ENCODE peak calls at places on chromosomes 11 and 22, in nine cellular contexts. L, F, G, O, T, I, E, J and V are unnamed samples. For H3K4me1, the result is how much of the 10 kb centered on the place peaks cover.

GRCh38 chr11:2135648-2136201 is 3.5 kb downstream of the IGF2 start:
- DNase-seq in L (no peak), F (no peak), G (no peak), O (no peak), T (no peak), I (no peak), E (no peak), J (no peak), V (no peak)

GRCh38 chr11:35412285-35412684 is 7.1 kb downstream of the SLC1A2 start:
- DNase-seq in L (no peak), F (no peak), G (no peak), O (peak), T (no peak), I (no peak), E (no peak), J (no peak), V (no peak)

GRCh38 chr11:27085605-27086004 is 45.0 kb downstream of the BBOX1 start:
- DNase-seq in L (no peak), F (no peak), G (no peak), O (no peak), T (no peak), I (no peak), E (no peak), J (no peak), V (no peak)

GRCh38 chr22:19868333-19868732 is 13.7 kb upstream of the GNB1L start:
- DNase-seq in L (no peak), F (no peak), G (no peak), O (no peak), T (peak), I (no peak), E (no peak), J (no peak), V (no peak)

GRCh38 chr11:105589346-105589745 is 20.5 kb upstream of the GRIA4 start:
- DNase-seq in L (no peak), F (peak), G (no peak), O (no peak), T (no peak), I (no peak), E (no peak), J (peak), V (no peak)

GRCh38 chr11:17799147-17799546 is 64.6 kb downstream of the KCNC1 start:
- DNase-seq in L (no peak), F (no peak), G (no peak), O (no peak), T (no peak), I (no peak), E (no peak), J (no peak), V (no peak)

GRCh38 chr11:77548552-77549439 is 41.0 kb upstream of the AQP11 start:
- DNase-seq in L (no peak), F (no peak), G (no peak), O (no peak), T (no peak), I (no peak), E (no peak), J (no peak), V (no peak)

GRCh38 chr22:27895600-27895999 is 23.5 kb downstream of the PITPNB start:
- DNase-seq in L (no peak), F (no peak), G (no peak), O (no peak), T (no peak), I (no peak), E (no peak), J (no peak), V (no peak)

GRCh38 chr22:47198801-47199251 is 436.4 kb downstream of the TBC1D22A start:
- DNase-seq in L (no peak), F (no peak), G (peak), O (no peak), T (no peak), I (peak), E (peak), J (no peak), V (peak)

GRCh38 chr22:41075946-41076345 is 16.4 kb upstream of the EP300 start:
- DNase-seq in L (no peak), F (no peak), G (no peak), O (no peak), T (no peak), I (no peak), E (no peak), J (no peak), V (no peak)

GRCh38 chr11:100830978-100831732 is 144.1 kb downstream of the ARHGAP42 start:
- DNase-seq in L (no peak), F (peak), G (no peak), O (peak), T (no peak), I (no peak), E (no peak), J (peak), V (no peak)

GRCh38 chr22:17896552-17896951 is 122.3 kb upstream of the BID start:
- DNase-seq in L (no peak), F (peak), G (peak), O (no peak), T (peak), I (peak), E (peak), J (no peak), V (no peak)

GRCh38 chr11:35216962-35217667 is 78.1 kb downstream of the CD44 start:
- DNase-seq in L (peak), F (peak), G (no peak), O (no peak), T (peak), I (no peak), E (peak), J (no peak), V (no peak)

GRCh38 chr22:30872282-30873041 is 96.1 kb downstream of the MORC2 start:
- DNase-seq in L (no peak), F (no peak), G (peak), O (no peak), T (no peak), I (no peak), E (no peak), J (no peak), V (peak)

GRCh38 chr11:86876716-86877234 is 76.4 kb downstream of the PRSS23 start:
- DNase-seq in L (no peak), F (no peak), G (no peak), O (no peak), T (no peak), I (no peak), E (no peak), J (no peak), V (no peak)

GRCh38 chr11:9927670-9928069 is 263.8 kb downstream of the SWAP70 start:
- DNase-seq in L (no peak), F (no peak), G (no peak), O (no peak), T (no peak), I (no peak), E (no peak), J (no peak), V (no peak)

GRCh38 chr22:46846154-46846831 is 83.8 kb downstream of the TBC1D22A start:
- DNase-seq in L (no peak), F (no peak), G (no peak), O (peak), T (no peak), I (no peak), E (no peak), J (no peak), V (no peak)

GRCh38 chr11:29656557-29656956 is 360.3 kb downstream of the KCNA4 start:
- DNase-seq in L (no peak), F (no peak), G (no peak), O (no peak), T (no peak), I (no peak), E (no peak), J (no peak), V (no peak)

GRCh38 chr11:104772806-104773241 is 125.4 kb downstream of the CASP12 start:
- DNase-seq in L (no peak), F (peak), G (no peak), O (peak), T (no peak), I (no peak), E (no peak), J (peak), V (no peak)

GRCh38 chr11:11977206-11977938 is 31.1 kb downstream of the DKK3 start:
- DNase-seq in L (peak), F (peak), G (peak), O (peak), T (peak), I (peak), E (no peak), J (peak), V (peak)

GRCh38 chr11:115112779-115113178 is 391.4 kb downstream of the CADM1 start:
- DNase-seq in L (no peak), F (no peak), G (no peak), O (no peak), T (no peak), I (no peak), E (no peak), J (no peak), V (no peak)

GRCh38 chr11:110182886-110183285 is 89.7 kb downstream of the ZC3H12C start:
- DNase-seq in L (no peak), F (peak), G (no peak), O (no peak), T (no peak), I (no peak), E (no peak), J (peak), V (no peak)

GRCh38 chr11:99244613-99245012 is 223.9 kb downstream of the CNTN5 start:
- DNase-seq in L (no peak), F (no peak), G (no peak), O (no peak), T (no peak), I (no peak), E (no peak), J (peak), V (no peak)

GRCh38 chr11:2577071-2578005 is 122.5 kb downstream of the KCNQ1OT1 start:
- DNase-seq in L (no peak), F (no peak), G (peak), O (no peak), T (peak), I (no peak), E (peak), J (no peak), V (peak)

GRCh38 chr11:69085490-69086095 is 36.9 kb downstream of the TPCN2 start:
- DNase-seq in L (no peak), F (no peak), G (no peak), O (no peak), T (no peak), I (no peak), E (no peak), J (no peak), V (no peak)

GRCh38 chr11:131991606-131992005 is 621.2 kb downstream of the NTM start:
- DNase-seq in L (no peak), F (no peak), G (no peak), O (no peak), T (no peak), I (no peak), E (no peak), J (no peak), V (no peak)

GRCh38 chr11:61056566-61056965 is 45.7 kb upstream of the CD5 start:
- DNase-seq in L (no peak), F (no peak), G (peak), O (no peak), T (no peak), I (no peak), E (no peak), J (no peak), V (no peak)

GRCh38 chr22:40418366-40419201 is 48.2 kb downstream of the SGSM3 start:
- DNase-seq in L (no peak), F (peak), G (peak), O (no peak), T (no peak), I (no peak), E (no peak), J (no peak), V (no peak)

GRCh38 chr11:63888170-63889086 is 28.5 kb downstream of the RCOR2 start:
- DNase-seq in L (peak), F (peak), G (peak), O (peak), T (peak), I (peak), E (peak), J (peak), V (peak)

GRCh38 chr22:25892678-25893077 is 150.7 kb downstream of the MYO18B start:
- DNase-seq in L (no peak), F (no peak), G (no peak), O (no peak), T (no peak), I (no peak), E (no peak), J (no peak), V (no peak)

GRCh38 chr22:45878901-45879551 is 97.9 kb downstream of the WNT7B start:
- DNase-seq in L (no peak), F (no peak), G (peak), O (no peak), T (peak), I (no peak), E (peak), J (no peak), V (no peak)

DNA sequence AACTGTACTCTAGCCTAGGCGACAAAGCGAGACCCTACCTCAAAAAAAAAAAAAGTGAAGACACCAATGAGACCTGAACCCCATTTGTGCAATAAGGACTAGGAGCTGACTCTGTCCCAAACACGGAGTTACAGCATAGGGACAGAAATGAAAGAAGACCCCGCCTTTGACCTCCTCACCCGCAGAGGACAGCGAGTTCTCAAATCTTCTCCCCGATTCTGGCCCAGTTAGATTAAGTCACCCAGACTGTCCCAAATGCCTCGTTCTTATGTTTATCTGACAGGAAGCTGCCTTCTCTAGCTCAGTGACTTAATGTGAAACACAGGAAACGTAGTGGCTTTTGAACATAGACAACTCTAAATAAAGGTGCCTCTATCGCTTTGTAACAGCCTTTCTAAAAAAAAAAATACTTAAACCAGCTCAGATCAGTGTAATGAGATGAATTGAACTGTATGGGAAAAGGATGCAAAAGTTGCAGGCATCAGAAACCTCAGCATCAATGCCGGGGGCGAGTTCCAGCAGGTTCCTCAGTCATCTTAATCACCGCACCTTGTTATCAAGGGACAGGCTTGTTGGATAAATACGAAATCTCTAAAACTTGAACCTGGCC is 10.6 kb downstream of the MYH9 start:
- DNase-seq in L (no peak), F (no peak), G (no peak), O (no peak), T (no peak), I (no peak), E (no peak), J (no peak), V (no peak)
- H3K4me1 ChIP-seq in L (half or more), F (under half), G (half or more), O (half or more), T (under half), I (half or more), E (half or more), J (half or more), V (half or more)

GRCh38 chr22:50281957-50282356 is 11.8 kb upstream of the MAPK11 start:
- DNase-seq in L (peak), F (no peak), G (no peak), O (no peak), T (no peak), I (peak), E (peak), J (no peak), V (no peak)
- TF ChIP-seq CTCF in L (no peak), F (no peak), G (no peak), O (no peak), T (no peak), I (no peak), E (peak), J (no peak), V (no peak)

GRCh38 chr11:117834838-117835443 is 10.4 kb upstream of the FXYD2 start:
- DNase-seq in L (no peak), F (no peak), G (peak), O (no peak), T (no peak), I (peak), E (peak), J (no peak), V (no peak)
- H3K4me1 ChIP-seq in L (under half), F (under half), G (under half), O (under half), T (under half), I (under half), E (half or more), J (under half), V (under half)

GRCh38 chr22:42991010-42991651 is 23.8 kb downstream of the PACSIN2 start:
- DNase-seq in L (no peak), F (peak), G (peak), O (no peak), T (no peak), I (no peak), E (peak), J (peak), V (peak)

GRCh38 chr22:42992092-42992491 is 22.9 kb downstream of the PACSIN2 start:
- DNase-seq in L (no peak), F (no peak), G (peak), O (no peak), T (no peak), I (no peak), E (no peak), J (no peak), V (no peak)

GRCh38 chr22:42993651-42994275 is 21.2 kb downstream of the PACSIN2 start:
- DNase-seq in L (no peak), F (peak), G (peak), O (no peak), T (no peak), I (peak), E (no peak), J (peak), V (peak)

GRCh38 chr22:42992886-42993479 is 22.0 kb downstream of the PACSIN2 start:
- DNase-seq in L (no peak), F (no peak), G (peak), O (no peak), T (no peak), I (peak), E (no peak), J (no peak), V (peak)

DNA sequence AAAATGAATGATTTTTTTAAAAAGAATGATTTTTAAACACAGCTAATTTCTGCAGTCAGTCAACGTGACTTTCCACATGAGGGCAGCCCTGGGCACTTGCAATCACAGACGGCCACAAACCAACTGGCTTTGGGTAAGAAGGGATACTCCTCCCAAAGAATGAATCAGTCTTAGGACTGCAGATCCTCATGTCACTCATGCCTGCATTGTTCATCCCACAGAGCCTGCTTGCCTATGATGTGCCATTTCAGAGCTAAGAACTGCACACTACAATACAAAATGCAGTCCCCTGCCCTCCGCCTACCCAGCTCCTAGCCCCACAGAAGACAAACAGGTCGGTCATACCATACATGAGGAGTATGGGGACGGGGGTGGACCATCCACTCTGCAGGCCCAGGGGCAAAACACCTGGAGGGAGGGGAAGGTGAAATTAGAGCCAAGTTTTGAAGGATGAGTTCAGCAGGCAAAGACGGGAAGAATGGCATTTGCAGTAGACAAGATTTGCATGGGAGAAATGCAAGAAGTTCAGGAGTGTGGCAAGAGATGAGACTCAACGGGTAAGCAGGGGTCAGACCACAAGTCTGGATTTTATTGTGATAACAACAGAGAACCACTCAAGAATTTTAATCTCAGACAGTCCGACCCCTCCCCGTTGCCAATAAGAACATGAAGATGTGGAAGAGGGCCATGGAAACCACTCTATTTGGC is 24.7 kb downstream of the PACSIN2 start:
- DNase-seq in L (peak), F (peak), G (peak), O (peak), T (no peak), I (no peak), E (no peak), J (peak), V (peak)
- TF ChIP-seq CTCF in L (peak), F (peak), G (no peak), O (peak), T (peak), I (no peak), E (peak), J (peak), V (peak)

DNA sequence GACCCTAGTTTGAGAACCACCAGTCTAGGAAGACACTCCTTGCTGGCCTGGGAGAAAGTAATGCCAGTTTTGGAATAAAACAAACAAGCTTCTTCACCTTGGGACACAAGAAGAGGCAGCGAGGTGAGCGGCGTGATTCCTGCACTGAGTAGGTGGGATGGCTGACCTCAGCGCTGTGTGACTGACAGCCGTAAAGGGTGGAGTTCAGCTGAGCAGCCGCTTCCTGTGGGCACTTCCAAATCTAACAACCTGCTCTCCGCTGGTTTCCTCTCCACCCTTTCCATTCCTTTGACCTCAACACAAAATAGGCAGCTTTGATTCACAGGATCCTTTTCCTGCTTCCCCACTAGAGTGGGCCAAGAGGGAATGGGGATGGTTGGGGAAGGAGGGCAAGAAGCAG is 45.8 kb downstream of the PC start:
- DNase-seq in L (no peak), F (no peak), G (no peak), O (peak), T (peak), I (no peak), E (no peak), J (no peak), V (no peak)
- H3K4me1 ChIP-seq in L (under half), F (under half), G (under half), O (under half), T (under half), I (under half), E (under half), J (under half), V (under half)

DNA sequence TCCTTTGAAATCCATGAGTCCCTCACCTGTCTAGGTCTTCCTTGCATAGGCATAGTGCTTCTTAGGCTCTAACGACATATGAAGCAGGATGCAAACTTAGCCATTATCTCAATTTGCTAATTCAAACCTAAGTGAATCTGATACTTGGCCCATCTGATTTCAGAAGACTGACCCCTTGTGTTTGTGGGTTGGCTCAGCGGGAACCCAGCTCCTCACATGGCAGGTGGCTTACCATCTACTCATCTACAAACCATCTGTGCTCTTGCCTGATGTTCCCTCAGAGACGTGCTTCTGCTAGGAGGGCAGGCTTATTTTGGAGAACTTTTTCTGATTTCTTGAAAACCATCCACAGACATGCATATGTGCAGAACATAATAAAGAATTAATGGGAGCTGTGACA is 15.2 kb downstream of the ELMOD1 start:
- DNase-seq in L (no peak), F (no peak), G (no peak), O (no peak), T (peak), I (no peak), E (no peak), J (no peak), V (no peak)
- TF ChIP-seq CTCF in L (no peak), F (peak), G (no peak), O (no peak), T (peak), I (no peak), E (no peak), J (no peak), V (no peak)

DNA sequence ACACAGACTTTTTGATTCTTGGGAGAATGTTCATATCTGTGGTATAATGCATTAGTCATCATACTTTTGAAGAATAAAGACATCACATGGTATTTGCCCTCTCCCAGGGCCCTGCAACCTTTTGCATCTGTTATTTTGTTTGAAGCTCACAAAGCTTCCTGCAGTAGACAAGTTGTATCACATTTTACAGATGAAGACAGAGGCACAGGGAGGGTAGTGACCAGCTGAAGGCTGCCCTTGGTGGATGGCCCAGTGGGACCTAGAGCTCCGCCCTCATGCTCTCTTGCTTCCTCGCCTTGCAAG is 66.4 kb downstream of the UBASH3B start:
- DNase-seq in L (peak), F (peak), G (peak), O (peak), T (no peak), I (no peak), E (no peak), J (no peak), V (no peak)
- H3K4me1 ChIP-seq in L (under half), F (under half), G (under half), O (under half), T (under half), I (under half), E (under half), J (under half), V (under half)

GRCh38 chr11:21323617-21324016 is 654.2 kb downstream of the NELL1 start:
- DNase-seq in L (no peak), F (no peak), G (no peak), O (no peak), T (no peak), I (no peak), E (no peak), J (no peak), V (no peak)
- TF ChIP-seq CTCF in L (no peak), F (no peak), G (no peak), O (no peak), T (peak), I (no peak), E (no peak), J (no peak), V (no peak)